ENCODE peak calls at places on chromosomes 13 and 19, in seven cellular contexts. J is HepG2, V is A549, P is SK-N-SH, E is HCT116, Z is GM23338, C is K562. W is an unnamed sample. For H3K4me1, the result is how much of the 10 kb centered on the place peaks cover.

GRCh38 chr13:48123827-48124226 is 28.9 kb upstream of the MED4 start:
- DNase-seq in C (no peak), V (no peak), E (no peak), J (no peak), Z (no peak), P (no peak), W (no peak)

GRCh38 chr13:39105110-39105509 is 66.9 kb downstream of the NHLRC3 start:
- DNase-seq in E (no peak), Z (no peak), J (no peak), C (no peak), P (peak), V (no peak), W (no peak)

GRCh38 chr19:14536926-14537692 is 7.7 kb downstream of the TECR start:
- DNase-seq in J (no peak), V (peak), E (peak), P (peak), C (peak), Z (peak), W (no peak)

GRCh38 chr19:55406869-55407624 is 541 bp downstream of the UBE2S start:
- DNase-seq in P (peak), E (no peak), Z (no peak), J (no peak), C (peak), V (no peak), W (no peak)

GRCh38 chr13:66994097-66994496 is 236.0 kb downstream of the PCDH9 start:
- DNase-seq in Z (peak), P (peak), V (peak), E (no peak), C (peak), J (peak), W (no peak)

GRCh38 chr19:16024266-16025107 is 51.8 kb upstream of the TPM4 start:
- DNase-seq in P (peak), J (no peak), Z (no peak), C (no peak), E (no peak), V (no peak), W (no peak)

GRCh38 chr13:37058801-37059135 is 720 bp downstream of the SUPT20H start:
- DNase-seq in V (peak), E (no peak), P (peak), Z (peak), J (no peak), C (peak), W (no peak)

GRCh38 chr13:110263906-110264305 is 43.1 kb downstream of the COL4A1 start:
- DNase-seq in P (no peak), E (no peak), C (no peak), J (no peak), Z (no peak), V (no peak), W (no peak)

GRCh38 chr19:1214862-1215731 is 9.5 kb downstream of the STK11 start:
- DNase-seq in C (no peak), V (no peak), Z (no peak), P (peak), E (no peak), J (no peak), W (no peak)

GRCh38 chr19:11261902-11262839 is at the start of gene DOCK6:
- DNase-seq in C (peak), E (no peak), Z (peak), J (no peak), V (no peak), P (peak), W (no peak)

GRCh38 chr13:110070511-110071120 is 236.3 kb downstream of the COL4A1 start:
- DNase-seq in C (no peak), J (no peak), E (no peak), V (no peak), Z (no peak), P (no peak), W (no peak)

GRCh38 chr13:107641574-107641973 is 573.8 kb downstream of the LIG4 start:
- DNase-seq in C (no peak), J (no peak), P (no peak), V (no peak), E (no peak), Z (no peak), W (no peak)

GRCh38 chr13:90640976-90641375 is 706.5 kb upstream of the MIR17HG start:
- DNase-seq in Z (no peak), V (no peak), E (no peak), J (no peak), P (no peak), C (no peak), W (no peak)

GRCh38 chr19:14775855-14776254 is 2.5 kb downstream of the ADGRE2 start:
- DNase-seq in E (no peak), P (no peak), V (no peak), J (no peak), Z (peak), C (peak), W (no peak)

GRCh38 chr13:113124211-113125025 is 1.8 kb downstream of the F10 start:
- DNase-seq in Z (no peak), C (no peak), J (no peak), E (no peak), V (no peak), P (no peak), W (no peak)

GRCh38 chr13:102317593-102317992 is 84.3 kb downstream of the FGF14 start:
- DNase-seq in P (peak), Z (no peak), V (no peak), J (no peak), E (no peak), C (no peak), W (no peak)

GRCh38 chr13:75687145-75687763 is 51.1 kb downstream of the LMO7 start:
- DNase-seq in E (peak), J (peak), V (no peak), Z (peak), P (peak), C (peak), W (no peak)

GRCh38 chr19:13693933-13694332 is 70.4 kb upstream of the MRI1 start:
- DNase-seq in P (no peak), V (no peak), Z (peak), C (no peak), J (no peak), E (no peak), W (no peak)

GRCh38 chr13:51453959-51454703 is 1.3 kb upstream of the INTS6 start:
- DNase-seq in V (no peak), E (no peak), Z (peak), C (peak), J (no peak), P (peak), W (no peak)

GRCh38 chr13:48234652-48235099 is 1.7 kb downstream of the ITM2B start:
- DNase-seq in J (no peak), P (no peak), V (no peak), C (no peak), Z (no peak), E (no peak), W (no peak)

GRCh38 chr13:40329682-40330485 is 336.6 kb downstream of the FOXO1 start:
- DNase-seq in E (no peak), P (no peak), C (no peak), J (no peak), V (no peak), Z (no peak), W (no peak)

GRCh38 chr13:76792680-76793334 is 93.4 kb downstream of the KCTD12 start:
- DNase-seq in Z (no peak), C (no peak), E (no peak), P (no peak), V (no peak), J (no peak), W (no peak)

GRCh38 chr19:1618157-1619093 is 13.2 kb upstream of the UQCR11 start:
- DNase-seq in P (peak), J (peak), C (peak), Z (peak), E (peak), V (peak), W (no peak)

GRCh38 chr19:33747273-33747672 is 49.4 kb upstream of the KCTD15 start:
- DNase-seq in P (no peak), Z (no peak), V (no peak), J (no peak), C (no peak), E (no peak), W (no peak)

GRCh38 chr13:114050536-114051450 is 76.9 kb upstream of the C13orf46 start:
- DNase-seq in C (no peak), E (no peak), V (no peak), P (no peak), J (no peak), Z (no peak), W (no peak)

GRCh38 chr13:23949200-23949599 is 51.9 kb upstream of the C1QTNF9B start:
- DNase-seq in P (no peak), E (no peak), V (no peak), J (no peak), Z (no peak), C (no peak), W (no peak)

GRCh38 chr19:41958367-41959055 is 610 bp downstream of the RABAC1 start:
- DNase-seq in J (peak), V (peak), E (peak), P (peak), Z (peak), C (peak), W (no peak)

GRCh38 chr19:7373862-7374261 is 25.1 kb downstream of the ARHGEF18 start:
- DNase-seq in Z (no peak), J (peak), P (no peak), V (no peak), E (peak), C (peak), W (no peak)

GRCh38 chr19:4909897-4910593 is 744 bp downstream of the UHRF1 start:
- DNase-seq in P (peak), V (peak), Z (peak), J (peak), E (peak), C (peak), W (no peak)

GRCh38 chr19:38837656-38838121 is 6.1 kb upstream of the ECH1 start:
- DNase-seq in V (no peak), J (peak), P (no peak), C (no peak), E (no peak), Z (no peak), W (no peak)

GRCh38 chr19:41570639-41571112 is 5.3 kb upstream of the CEACAM21 start:
- DNase-seq in C (peak), J (peak), E (peak), Z (peak), P (peak), V (peak), W (peak)

GRCh38 chr19:7979011-7979410 is 26.4 kb downstream of the ELAVL1 start:
- DNase-seq in Z (no peak), J (no peak), V (no peak), E (no peak), C (no peak), P (no peak), W (no peak)

GRCh38 chr19:38265213-38265861 is 964 bp downstream of the SPINT2 start:
- DNase-seq in C (no peak), P (no peak), J (no peak), Z (peak), E (no peak), V (peak), W (no peak)

GRCh38 chr13:44768233-44768632 is 192.1 kb upstream of the TSC22D1 start:
- DNase-seq in E (no peak), J (no peak), Z (no peak), C (no peak), V (no peak), P (no peak), W (no peak)

GRCh38 chr13:23352161-23352560 is 81.3 kb downstream of the SACS start:
- DNase-seq in C (no peak), V (no peak), Z (no peak), J (no peak), E (no peak), P (peak), W (no peak)

GRCh38 chr13:42600943-42601342 is 27.0 kb downstream of the TNFSF11 start:
- DNase-seq in E (no peak), P (no peak), J (no peak), Z (no peak), C (no peak), V (no peak), W (no peak)

GRCh38 chr13:111939285-111940278 is 127.4 kb upstream of the SOX1 start:
- DNase-seq in P (no peak), V (no peak), E (no peak), J (no peak), Z (no peak), C (no peak), W (no peak)

GRCh38 chr19:18091217-18091608 is 4.5 kb upstream of the IL12RB1 start:
- DNase-seq in E (no peak), P (no peak), C (peak), Z (no peak), J (no peak), V (no peak), W (no peak)
- H3K4me3 ChIP-seq in E (no peak), P (no peak), C (no peak), Z (no peak), J (no peak), V (no peak), W (no peak)

DNA sequence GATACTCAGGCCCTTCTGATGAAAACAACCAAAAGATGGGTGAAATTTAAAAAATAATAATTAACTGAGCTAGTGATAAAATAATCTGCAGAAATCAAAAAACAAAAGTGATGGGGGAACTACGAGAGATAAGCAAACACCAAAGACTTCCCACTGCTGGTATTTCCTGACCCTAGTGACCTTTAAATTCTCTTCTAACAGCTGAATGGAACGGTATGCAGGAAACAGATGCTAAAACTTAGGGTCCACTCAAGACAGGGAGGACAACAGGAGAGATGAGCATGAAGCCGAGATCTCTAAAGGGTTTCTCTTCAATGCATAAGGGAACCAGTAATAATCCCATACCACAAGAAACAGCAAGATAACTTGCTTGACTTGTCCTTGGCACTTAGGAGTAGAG is 50.8 kb downstream of the USP12 start:
- DNase-seq in J (no peak), C (no peak), Z (no peak), V (no peak), P (no peak), E (no peak), W (no peak)
- H3K4me1 ChIP-seq in J (under half), C (under half), Z (half or more), V (under half), P (under half), E (under half), W (under half)

DNA sequence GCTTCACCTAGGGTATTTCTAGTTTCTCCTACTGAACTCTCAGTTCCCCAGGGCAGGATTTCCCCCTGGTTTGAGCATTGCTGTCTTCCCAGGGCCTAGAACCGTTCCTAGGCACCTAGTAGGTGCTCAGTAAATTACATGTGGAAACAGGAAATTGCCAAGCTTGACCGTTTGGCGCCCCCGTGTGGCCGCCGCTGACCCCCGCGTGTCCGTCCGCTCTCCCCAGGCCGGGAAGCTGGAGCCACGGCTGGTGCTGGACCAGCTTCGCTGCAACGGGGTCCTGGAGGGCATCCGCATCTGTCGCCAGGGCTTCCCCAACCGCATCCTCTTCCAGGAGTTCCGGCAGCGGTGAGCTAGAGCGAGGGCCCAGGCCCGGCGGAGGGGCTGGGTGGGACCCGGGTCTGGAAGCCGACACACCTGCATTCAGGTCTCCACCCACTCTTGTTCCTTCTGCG is 55.5 kb downstream of the MYH14 start:
- DNase-seq in C (peak), Z (peak), V (peak), E (no peak), J (no peak), P (peak), W (no peak)
- TF ChIP-seq REST in C (no peak), Z (no peak), V (no peak), E (no peak), J (no peak), P (no peak), W (no peak)

GRCh38 chr19:39946532-39946931 is 12.1 kb upstream of the FCGBP start:
- DNase-seq in E (no peak), Z (no peak), V (no peak), C (no peak), P (no peak), J (no peak), W (no peak)
- H3K4me3 ChIP-seq in E (no peak), Z (no peak), V (no peak), C (no peak), P (no peak), J (no peak), W (no peak)